ENCODE peak calls at places on chromosomes 7 and 10, in eight cellular contexts. L is A549; X is activated naive CD8-positive, alpha-beta T cell treated with anti-CD3 and anti-CD28 coated beads, Interleukin-2, amount 50 U/mL, for 24 hours; B is NCI-H1092; I is activated T-cell treated with anti-CD3 and anti-CD28 coated beads, Interleukin-2, amount 50 U/mL, for 4 hours; R is GM18507; Y is CD4-positive, alpha-beta memory T cell; P is stimulated activated CD8-positive, alpha-beta memory T cell treated with anti-CD3 and anti-CD28 coated beads, Interleukin-4, amount 100 ng/mL, for 1 hour. J is an unnamed sample.

GRCh38 chr10:114491419-114491818 is 87.1 kb upstream of the AFAP1L2 start:
- DNase-seq in Y (no peak), L (no peak), R (no peak), P (no peak), B (no peak), X (no peak), I (no peak), J (no peak)

GRCh38 chr7:126778101-126778500 is 474.6 kb downstream of the GRM8 start:
- DNase-seq in Y (no peak), P (no peak), R (no peak), L (no peak), B (peak), X (no peak), I (no peak), J (no peak)

GRCh38 chr10:112848868-112849267 is 101.2 kb upstream of the TCF7L2 start:
- DNase-seq in B (no peak), R (no peak), Y (no peak), I (no peak), P (no peak), X (no peak), L (no peak), J (no peak)

GRCh38 chr7:139500770-139501138 is 17.3 kb upstream of the KLRG2 start:
- DNase-seq in B (no peak), L (no peak), P (no peak), X (no peak), I (no peak), R (no peak), Y (no peak), J (no peak)

GRCh38 chr10:109920011-109920410 is 3.3 kb downstream of the XPNPEP1 start:
- DNase-seq in B (no peak), L (no peak), P (no peak), Y (peak), X (no peak), I (no peak), R (no peak), J (no peak)

GRCh38 chr10:80924063-80924952 is 386.6 kb downstream of the SH2D4B start:
- DNase-seq in Y (no peak), R (no peak), I (no peak), P (no peak), B (no peak), L (peak), X (peak), J (no peak)

GRCh38 chr10:108392286-108392685 is 1227.8 kb upstream of the SORCS1 start:
- DNase-seq in I (no peak), L (no peak), X (no peak), P (no peak), B (no peak), Y (no peak), R (no peak), J (no peak)

GRCh38 chr10:16989826-16990293 is 139.8 kb downstream of the CUBN start:
- DNase-seq in I (no peak), Y (no peak), X (no peak), P (no peak), L (no peak), R (no peak), B (no peak), J (no peak)

GRCh38 chr7:151485006-151485732 is 34.5 kb downstream of the RHEB start:
- DNase-seq in B (no peak), P (no peak), R (no peak), Y (no peak), I (no peak), L (peak), X (peak), J (peak)

GRCh38 chr7:110003827-110004226 is 1087.1 kb upstream of the LRRN3 start:
- DNase-seq in P (no peak), Y (no peak), B (no peak), I (no peak), L (no peak), X (no peak), R (no peak), J (no peak)

J was measured in epithelial cell of prostate.